ENCODE peak calls at places on chromosomes 7 and 10, in five cellular contexts. K is hepatocyte; V is stimulated activated CD8-positive, alpha-beta memory T cell treated with anti-CD3 and anti-CD28 coated beads, Interleukin-4, amount 100 ng/mL, for 24 hours; B is Panc1; Q is GM04504. D is an unnamed sample.

GRCh38 chr7:16961650-16962049 is 79.9 kb upstream of the AGR3 start:
- DNase-seq in K (peak), V (no peak), B (no peak), Q (peak), D (no peak)

GRCh38 chr10:102186128-102186527 is 33.9 kb downstream of the NOLC1 start:
- DNase-seq in K (no peak), V (no peak), B (no peak), Q (no peak), D (no peak)

GRCh38 chr10:87619705-87620104 is 40.0 kb upstream of the PAPSS2 start:
- DNase-seq in K (no peak), V (no peak), B (no peak), Q (peak), D (no peak)

GRCh38 chr10:129740532-129741279 is 223.4 kb downstream of the EBF3 start:
- DNase-seq in K (no peak), V (no peak), B (no peak), Q (no peak), D (no peak)

GRCh38 chr7:2109936-2110585 is 122.7 kb downstream of the MAD1L1 start:
- DNase-seq in K (peak), V (peak), B (peak), Q (peak), D (no peak)

GRCh38 chr7:95089916-95090315 is 182.5 kb downstream of the PPP1R9A start:
- DNase-seq in K (no peak), V (no peak), B (no peak), Q (no peak), D (no peak)

GRCh38 chr7:81327468-81327867 is 408.6 kb upstream of the SEMA3C start:
- DNase-seq in K (no peak), V (no peak), B (no peak), Q (no peak), D (no peak)

GRCh38 chr7:20458483-20458882 is 127.8 kb downstream of the ITGB8 start:
- DNase-seq in K (no peak), V (no peak), B (no peak), Q (no peak), D (no peak)

GRCh38 chr7:39592586-39592985 is 26.4 kb downstream of the YAE1 start:
- DNase-seq in K (no peak), V (no peak), B (no peak), Q (no peak), D (no peak)

GRCh38 chr7:110309941-110310340 is 781.0 kb upstream of the LRRN3 start:
- DNase-seq in K (no peak), V (no peak), B (no peak), Q (no peak), D (no peak)

GRCh38 chr7:106285801-106286492 is 1.2 kb upstream of the NAMPT start:
- DNase-seq in K (no peak), V (peak), B (peak), Q (no peak), D (no peak)

GRCh38 chr10:60444494-60445064 is 54.9 kb upstream of the ANK3 start:
- DNase-seq in K (no peak), V (no peak), B (no peak), Q (no peak), D (no peak)

GRCh38 chr7:138670594-138670993 is 30.6 kb downstream of the SVOPL start:
- DNase-seq in K (no peak), V (no peak), B (no peak), Q (no peak), D (no peak)

GRCh38 chr10:76350583-76350982 is 919.2 kb downstream of the LRMDA start:
- DNase-seq in K (no peak), V (no peak), B (no peak), Q (no peak), D (no peak)

GRCh38 chr7:42485171-42485838 is 248.3 kb upstream of the GLI3 start:
- DNase-seq in K (no peak), V (no peak), B (no peak), Q (no peak), D (no peak)

GRCh38 chr10:43715334-43715733 is 66.7 kb upstream of the ZNF32 start:
- DNase-seq in K (no peak), V (no peak), B (no peak), Q (no peak), D (no peak)

GRCh38 chr10:49074836-49075235 is 40.5 kb downstream of the VSTM4 start:
- DNase-seq in K (no peak), V (no peak), B (no peak), Q (no peak), D (no peak)

GRCh38 chr7:27030393-27031001 is 65.3 kb downstream of the HOXA1 start:
- DNase-seq in K (no peak), V (no peak), B (no peak), Q (no peak), D (no peak)

GRCh38 chr10:126921974-126922525 is 16.8 kb downstream of the DOCK1 start:
- DNase-seq in K (no peak), V (no peak), B (no peak), Q (peak), D (no peak)

GRCh38 chr10:77223532-77224460 is 413.8 kb downstream of the KCNMA1 start:
- DNase-seq in K (no peak), V (no peak), B (no peak), Q (no peak), D (no peak)